ENCODE peak calls at places on chromosomes 2 and 18, in four cellular contexts. F, H, A and D are unnamed samples.
A peak's percentile ranks its signal among the peaks of the same experiment; 100 is the strongest.

GRCh38 chr2:156955701-156956100 is 301.8 kb upstream of the GALNT5 start:
- DNase-seq in F (no peak), H (no peak), A (no peak), D (no peak)

GRCh38 chr18:24987271-24987932 is 364.6 kb downstream of the ZNF521 start:
- DNase-seq in F (no peak), H (no peak), A (no peak), D (peak; percentile 35)

GRCh38 chr2:129061079-129061785 is 742.6 kb upstream of the HS6ST1 start:
- DNase-seq in F (no peak), H (no peak), A (no peak), D (peak; percentile 65)

GRCh38 chr2:16334366-16334765 is 331.3 kb downstream of the CYRIA start:
- DNase-seq in F (no peak), H (no peak), A (no peak), D (no peak)

GRCh38 chr2:152200562-152201465 is 25.3 kb upstream of the STAM2 start:
- DNase-seq in F (peak; percentile 77), H (peak; percentile 92), A (no peak), D (peak; percentile 98)

GRCh38 chr2:86274918-86275275 is 62.5 kb downstream of the REEP1 start:
- DNase-seq in F (no peak), H (no peak), A (no peak), D (peak; percentile 15)

GRCh38 chr2:206515580-206515979 is 72.2 kb downstream of the ADAM23 start:
- DNase-seq in F (no peak), H (no peak), A (no peak), D (no peak)

GRCh38 chr2:79670198-79670597 is 157.3 kb downstream of the CTNNA2 start:
- DNase-seq in F (peak; percentile 48), H (peak; percentile 74), A (peak; percentile 79), D (no peak)

GRCh38 chr2:13821255-13821880 is 811.1 kb upstream of the LRATD1 start:
- DNase-seq in F (no peak), H (no peak), A (no peak), D (peak; percentile 74)

GRCh38 chr2:41933035-41933429 is 114.8 kb upstream of the PKDCC start:
- DNase-seq in F (no peak), H (no peak), A (no peak), D (no peak)

GRCh38 chr2:95076705-95077520 is 44.7 kb downstream of the MRPS5 start:
- DNase-seq in F (peak; percentile 70), H (peak; percentile 74), A (peak; percentile 93), D (peak; percentile 39)

GRCh38 chr2:95075440-95075885 is 46.1 kb downstream of the MRPS5 start:
- DNase-seq in F (no peak), H (no peak), A (no peak), D (no peak)

GRCh38 chr2:95072424-95072823 is 46.9 kb downstream of the MAL start:
- DNase-seq in F (no peak), H (no peak), A (peak; percentile 32), D (no peak)

GRCh38 chr2:95073856-95074662 is 47.5 kb downstream of the MRPS5 start:
- DNase-seq in F (no peak), H (no peak), A (no peak), D (no peak)

GRCh38 chr2:95074663-95075439 is 46.8 kb downstream of the MRPS5 start:
- DNase-seq in F (no peak), H (no peak), A (no peak), D (no peak)
- TF ChIP-seq MAFK in F (no peak), H (no peak), A (no peak), D (no peak)

GRCh38 chr2:231204146-231204545 is 5.7 kb downstream of the ARMC9 start:
- DNase-seq in F (no peak), H (no peak), A (no peak), D (no peak)
- TF ChIP-seq RFX5 in F (no peak), H (no peak), A (no peak), D (no peak)

GRCh38 chr2:135893374-135893794 is 17.1 kb upstream of the MCM6 start:
- DNase-seq in F (no peak), H (no peak), A (no peak), D (no peak)

GRCh38 chr2:135890149-135890548 is 13.9 kb upstream of the MCM6 start:
- DNase-seq in F (no peak), H (no peak), A (no peak), D (no peak)

GRCh38 chr2:135885709-135886108 is 9.5 kb upstream of the MCM6 start:
- DNase-seq in F (no peak), H (no peak), A (no peak), D (no peak)

GRCh38 chr2:135890830-135891229 is 14.6 kb upstream of the MCM6 start:
- DNase-seq in F (no peak), H (no peak), A (no peak), D (no peak)
- TF ChIP-seq MAFK in F (no peak), H (no peak), A (no peak), D (no peak)

DNA sequence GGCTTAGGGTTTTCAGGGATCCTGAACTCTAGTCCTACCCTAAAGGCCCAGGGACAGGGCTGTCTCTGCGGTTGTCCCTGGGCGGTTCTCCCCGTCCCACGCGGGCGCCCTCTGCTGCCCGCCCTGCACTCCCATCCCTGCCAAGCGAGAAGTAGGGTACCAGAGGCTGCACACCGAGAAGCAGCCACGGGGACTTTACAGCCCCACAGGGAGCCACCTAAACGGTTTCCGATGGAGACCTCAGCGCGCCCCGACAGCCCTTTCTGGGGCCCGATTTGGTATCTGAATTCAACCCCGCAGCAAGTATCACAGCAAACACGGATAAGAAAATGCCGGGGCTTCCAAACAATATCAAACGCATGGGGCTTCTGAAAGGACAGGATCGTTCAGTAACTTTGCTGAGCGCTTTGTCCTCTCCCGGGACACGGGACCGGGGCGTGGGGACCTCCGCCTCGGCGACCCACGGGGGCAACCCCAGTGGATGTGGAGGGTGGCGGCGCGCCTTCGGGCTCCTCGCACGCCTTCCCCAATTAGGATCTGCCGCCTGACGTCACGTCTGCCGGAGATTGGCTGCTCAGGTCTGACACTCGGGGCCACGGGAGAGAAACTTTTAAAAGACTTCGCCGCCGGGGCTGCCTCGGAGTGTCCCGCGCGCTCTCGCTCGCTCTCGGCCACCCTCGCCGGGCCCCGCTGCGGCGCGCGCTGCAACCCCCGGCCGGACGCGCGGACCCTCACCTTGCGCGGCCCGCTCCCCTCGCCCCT is at the start of gene LTBP1:
- DNase-seq in F (peak; percentile 42), H (peak; percentile 83), A (peak; percentile 83), D (peak; percentile 76)
- TF ChIP-seq RFX5 in F (no peak), H (peak; percentile 49), A (no peak), D (no peak)

DNA sequence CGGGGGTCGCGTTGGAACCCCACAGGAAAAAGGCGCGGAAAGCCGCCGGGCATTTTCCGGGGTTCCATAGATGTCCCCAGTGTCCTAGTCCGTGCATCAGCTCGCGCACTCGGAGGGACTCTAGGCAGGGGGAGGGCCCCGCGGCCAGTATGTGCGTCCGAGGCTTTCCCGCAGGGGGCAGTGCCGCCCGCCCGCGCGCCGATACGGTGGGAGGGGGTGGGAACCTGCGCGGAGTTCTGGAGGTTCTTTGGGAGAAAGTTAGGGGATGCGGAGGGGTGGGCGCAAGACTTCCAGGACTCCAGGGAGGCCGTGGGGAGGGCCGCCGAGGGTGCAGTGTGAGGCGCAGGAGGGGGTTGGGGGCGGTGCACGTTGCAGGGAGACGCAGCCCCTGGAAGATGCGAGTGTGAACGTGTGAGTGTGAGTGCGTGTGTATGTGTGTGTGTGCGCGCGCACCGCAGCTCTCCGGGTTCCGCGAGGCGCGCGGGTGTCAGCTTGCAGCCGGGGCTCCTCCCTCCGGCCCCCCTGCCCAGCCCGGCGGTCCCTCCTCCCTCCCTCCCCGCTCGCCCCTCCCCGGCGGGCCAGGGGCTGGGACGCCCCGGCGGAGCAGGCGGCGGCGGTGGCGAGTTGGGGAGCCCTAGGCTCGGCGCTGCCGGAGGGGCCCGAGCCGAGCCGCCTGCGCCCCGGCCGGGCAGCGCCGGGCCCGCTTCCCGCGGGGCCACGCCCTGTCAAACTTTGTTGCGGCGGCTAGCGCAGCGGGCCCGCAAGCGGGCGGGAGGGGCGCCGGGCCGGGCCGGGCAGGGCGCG is at the start of gene TCF7L1:
- DNase-seq in F (peak; percentile 35), H (peak; percentile 89), A (peak; percentile 96), D (peak; percentile 88)
- TF ChIP-seq MAFK in F (no peak), H (no peak), A (no peak), D (no peak)

GRCh38 chr2:65605427-65606058 is 173.1 kb upstream of the SPRED2 start:
- DNase-seq in F (no peak), H (no peak), A (peak; percentile 27), D (no peak)
- TF ChIP-seq RFX5 in F (no peak), H (no peak), A (no peak), D (no peak)

DNA sequence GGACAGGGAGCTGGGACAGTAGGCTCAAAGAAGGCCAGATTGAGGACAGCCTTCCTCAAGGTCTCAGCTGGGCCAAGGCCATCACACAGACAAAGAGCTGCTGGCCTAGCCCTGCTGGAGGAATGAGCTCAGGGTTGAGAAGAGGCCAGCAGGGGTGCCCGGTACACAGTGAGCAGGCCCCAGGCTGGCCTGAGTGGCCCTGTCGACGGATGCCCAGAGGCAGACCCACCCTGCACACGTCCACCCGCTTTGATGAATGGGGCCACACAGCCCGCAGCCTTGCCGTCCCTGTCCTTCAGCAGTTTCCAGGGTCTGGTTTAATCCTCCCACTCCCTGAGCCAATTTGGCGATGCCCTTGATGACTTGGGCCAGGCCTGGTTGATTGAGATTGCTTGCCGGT is 141.5 kb downstream of the CTIF start:
- DNase-seq in F (no peak), H (no peak), A (no peak), D (no peak)
- TF ChIP-seq MAFK in F (no peak), H (no peak), A (no peak), D (no peak)